ENCODE peak calls at places on chromosomes 3 and 15, in five cellular contexts. M is astrocyte of the spinal cord, F is uterus, C is tibial artery, O is breast epithelium. Z is an unnamed sample.

GRCh38 chr15:73822998-73823397 is 50.4 kb upstream of the TBC1D21 start:
- DNase-seq in M (peak), F (no peak), C (no peak), O (no peak), Z (no peak)

GRCh38 chr3:46399557-46399956 is 7.3 kb downstream of the CCR5AS start:
- DNase-seq in M (no peak), F (no peak), C (no peak), O (no peak), Z (no peak)

GRCh38 chr15:29616512-29616911 is 205.8 kb downstream of the TJP1 start:
- DNase-seq in M (no peak), F (no peak), C (no peak), O (no peak), Z (no peak)

GRCh38 chr15:40902605-40903561 is 8.6 kb downstream of the VPS18 start:
- DNase-seq in M (no peak), F (no peak), C (no peak), O (peak), Z (no peak)

GRCh38 chr15:78204351-78205309 is 29.7 kb downstream of the ACSBG1 start:
- DNase-seq in M (peak), F (no peak), C (no peak), O (peak), Z (no peak)

GRCh38 chr3:124786491-124787241 is 56.4 kb downstream of the UMPS start:
- DNase-seq in M (peak), F (no peak), C (no peak), O (no peak), Z (no peak)

GRCh38 chr3:125087768-125088391 is 32.1 kb upstream of the HEG1 start:
- DNase-seq in M (peak), F (no peak), C (no peak), O (no peak), Z (no peak)

GRCh38 chr3:112789787-112790186 is 56.9 kb downstream of the CD200R1L start:
- DNase-seq in M (no peak), F (no peak), C (no peak), O (no peak), Z (no peak)

GRCh38 chr3:120894285-120894684 is 13.7 kb upstream of the STXBP5L start:
- DNase-seq in M (peak), F (peak), C (no peak), O (no peak), Z (no peak)

GRCh38 chr3:143433787-143434378 is 314.3 kb downstream of the CHST2 start:
- DNase-seq in M (no peak), F (no peak), C (no peak), O (no peak), Z (peak)

GRCh38 chr15:78033864-78034263 is 43.6 kb downstream of the TBC1D2B start:
- DNase-seq in M (no peak), F (no peak), C (no peak), O (no peak), Z (peak)

GRCh38 chr3:11593318-11594034 is 50.2 kb downstream of the VGLL4 start:
- DNase-seq in M (no peak), F (no peak), C (no peak), O (no peak), Z (no peak)

GRCh38 chr3:130686833-130687232 is 59.8 kb downstream of the PIK3R4 start:
- DNase-seq in M (no peak), F (no peak), C (no peak), O (no peak), Z (no peak)

GRCh38 chr3:114071786-114072185 is 15.2 kb downstream of the QTRT2 start:
- DNase-seq in M (peak), F (no peak), C (no peak), O (no peak), Z (no peak)

GRCh38 chr3:127141921-127142730 is 50.8 kb upstream of the PRR23E start:
- DNase-seq in M (no peak), F (no peak), C (peak), O (no peak), Z (no peak)

GRCh38 chr3:46713898-46714552 is 3.6 kb downstream of the PRSS50 start:
- DNase-seq in M (no peak), F (no peak), C (peak), O (no peak), Z (peak)

GRCh38 chr3:182294256-182294655 is 499.0 kb upstream of the ATP11B start:
- DNase-seq in M (peak), F (no peak), C (no peak), O (no peak), Z (no peak)

GRCh38 chr3:157107037-157107436 is 52.9 kb downstream of the CCNL1 start:
- DNase-seq in M (no peak), F (no peak), C (no peak), O (no peak), Z (no peak)

GRCh38 chr3:13587442-13587841 is 38.5 kb downstream of the FBLN2 start:
- DNase-seq in M (no peak), F (no peak), C (no peak), O (no peak), Z (no peak)

GRCh38 chr3:53254810-53255359 is 937 bp downstream of the TKT start:
- DNase-seq in M (peak), F (peak), C (peak), O (peak), Z (peak)

GRCh38 chr15:92693922-92694331 is 38.4 kb upstream of the FAM174B start:
- DNase-seq in M (no peak), F (no peak), C (no peak), O (no peak), Z (peak)

GRCh38 chr3:30286811-30287210 is 319.6 kb upstream of the TGFBR2 start:
- DNase-seq in M (peak), F (no peak), C (no peak), O (no peak), Z (no peak)

GRCh38 chr15:70062321-70062956 is 35.3 kb downstream of the TLE3 start:
- DNase-seq in M (peak), F (peak), C (peak), O (peak), Z (no peak)

GRCh38 chr15:68796576-68796975 is 24.1 kb downstream of the ANP32A start:
- DNase-seq in M (no peak), F (no peak), C (no peak), O (no peak), Z (no peak)

GRCh38 chr15:68793776-68794175 is 26.9 kb downstream of the ANP32A start:
- DNase-seq in M (no peak), F (no peak), C (no peak), O (no peak), Z (no peak)

GRCh38 chr15:68794307-68794706 is 26.4 kb downstream of the ANP32A start:
- DNase-seq in M (no peak), F (no peak), C (no peak), O (no peak), Z (peak)

GRCh38 chr15:68794869-68795268 is 25.8 kb downstream of the ANP32A start:
- DNase-seq in M (no peak), F (no peak), C (no peak), O (no peak), Z (no peak)

DNA sequence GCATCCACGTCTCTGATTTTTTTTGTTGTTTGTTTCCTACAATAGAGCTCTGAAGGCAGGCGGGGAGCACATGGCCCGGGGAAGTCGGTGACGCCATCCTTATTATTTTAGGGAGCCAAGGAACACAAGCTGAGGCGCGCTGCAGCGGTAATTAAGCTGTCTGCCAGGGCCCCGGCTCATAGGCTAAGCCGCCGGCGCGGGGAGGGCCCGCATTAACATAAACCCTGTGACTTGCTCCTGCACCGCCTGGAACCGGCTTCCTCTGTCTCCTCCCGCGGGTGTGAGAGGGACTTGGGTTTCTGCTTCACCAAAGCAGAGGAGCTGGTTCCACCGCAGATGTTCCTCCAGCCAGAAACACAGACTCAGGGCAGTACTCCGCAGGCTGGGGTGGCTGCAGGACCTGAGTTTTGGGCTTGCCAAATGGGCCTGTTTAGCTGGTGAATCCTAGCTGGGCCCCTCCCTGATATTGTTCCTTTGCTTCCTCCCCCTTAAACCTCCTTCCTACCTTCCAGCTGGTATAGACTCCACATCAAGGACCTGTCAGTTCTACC is 25.3 kb downstream of the ANP32A start:
- DNase-seq in M (peak), F (peak), C (peak), O (peak), Z (peak)
- H3K4me3 ChIP-seq in M (no peak), F (peak), C (peak), O (no peak), Z (peak)

GRCh38 chr15:101251830-101252820 is at the start of gene CHSY1:
- DNase-seq in M (peak), F (peak), C (peak), O (peak), Z (peak)
- H3K4me3 ChIP-seq in M (peak), F (peak), C (peak), O (peak), Z (peak)

DNA sequence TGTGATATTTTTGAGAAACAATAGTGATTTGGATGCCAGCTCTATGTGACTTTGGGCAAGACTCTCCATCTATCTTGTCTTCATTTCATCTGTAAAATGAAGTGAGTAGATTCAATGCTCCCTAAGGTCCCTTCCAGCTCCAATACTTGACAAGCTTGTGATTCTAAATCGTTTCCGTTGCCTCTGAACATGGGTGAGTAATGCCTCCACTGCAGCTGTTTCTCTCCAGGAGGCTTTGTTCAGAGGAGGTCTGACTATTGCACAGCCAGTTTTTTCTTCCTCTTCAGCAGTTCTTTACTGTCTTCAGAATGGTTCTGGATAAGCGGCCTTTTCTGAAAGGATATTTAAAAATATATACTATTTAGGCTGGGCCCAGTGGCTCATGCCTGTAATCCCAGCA is 14.8 kb upstream of the TMOD3 start:
- DNase-seq in M (peak), F (no peak), C (no peak), O (no peak), Z (no peak)
- H3K4me3 ChIP-seq in M (no peak), F (no peak), C (no peak), O (no peak), Z (no peak)

GRCh38 chr3:188947983-188948657 is 223.7 kb upstream of the TPRG1 start:
- DNase-seq in M (peak), F (peak), C (peak), O (peak), Z (no peak)
- H3K4me3 ChIP-seq in M (peak), F (peak), C (peak), O (peak), Z (no peak)

GRCh38 chr3:36943601-36944000 is 1.3 kb downstream of the TRANK1 start:
- DNase-seq in M (no peak), F (no peak), C (no peak), O (no peak), Z (no peak)
- H3K4me3 ChIP-seq in M (peak), F (peak), C (peak), O (peak), Z (no peak)

GRCh38 chr15:91102546-91103330 is 2.7 kb downstream of the SV2B start:
- DNase-seq in M (no peak), F (no peak), C (no peak), O (no peak), Z (no peak)
- H3K4me3 ChIP-seq in M (no peak), F (no peak), C (no peak), O (no peak), Z (no peak)

GRCh38 chr3:149706905-149707304 is 45.4 kb downstream of the COMMD2 start:
- DNase-seq in M (no peak), F (peak), C (no peak), O (no peak), Z (no peak)

GRCh38 chr3:149702691-149703426 is 45.0 kb upstream of the WWTR1 start:
- DNase-seq in M (peak), F (peak), C (no peak), O (no peak), Z (peak)

GRCh38 chr3:149701977-149702350 is 44.1 kb upstream of the WWTR1 start:
- DNase-seq in M (no peak), F (no peak), C (no peak), O (no peak), Z (peak)

GRCh38 chr3:149703474-149703873 is 45.6 kb upstream of the WWTR1 start:
- DNase-seq in M (no peak), F (peak), C (no peak), O (no peak), Z (no peak)

DNA sequence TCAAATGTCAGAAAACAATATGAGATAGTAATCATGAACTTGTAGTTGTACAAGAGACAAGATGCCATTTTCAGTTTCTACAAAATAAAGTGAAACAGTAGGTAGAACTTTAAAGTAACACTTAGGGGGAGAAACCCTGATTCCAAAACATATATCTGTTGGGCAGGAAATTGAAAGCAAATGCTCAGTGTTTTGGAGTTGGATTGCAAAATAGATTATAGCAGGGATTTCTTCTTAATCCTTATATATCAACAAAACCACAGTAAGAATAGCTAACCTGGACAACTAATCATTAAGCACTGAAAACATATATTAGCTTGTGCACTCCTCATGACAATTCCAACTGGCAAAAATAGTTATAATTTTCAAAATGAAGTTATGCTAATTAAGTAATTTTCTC is 46.9 kb downstream of the COMMD2 start:
- DNase-seq in M (no peak), F (no peak), C (no peak), O (no peak), Z (no peak)
- H3K4me3 ChIP-seq in M (no peak), F (no peak), C (no peak), O (no peak), Z (no peak)

DNA sequence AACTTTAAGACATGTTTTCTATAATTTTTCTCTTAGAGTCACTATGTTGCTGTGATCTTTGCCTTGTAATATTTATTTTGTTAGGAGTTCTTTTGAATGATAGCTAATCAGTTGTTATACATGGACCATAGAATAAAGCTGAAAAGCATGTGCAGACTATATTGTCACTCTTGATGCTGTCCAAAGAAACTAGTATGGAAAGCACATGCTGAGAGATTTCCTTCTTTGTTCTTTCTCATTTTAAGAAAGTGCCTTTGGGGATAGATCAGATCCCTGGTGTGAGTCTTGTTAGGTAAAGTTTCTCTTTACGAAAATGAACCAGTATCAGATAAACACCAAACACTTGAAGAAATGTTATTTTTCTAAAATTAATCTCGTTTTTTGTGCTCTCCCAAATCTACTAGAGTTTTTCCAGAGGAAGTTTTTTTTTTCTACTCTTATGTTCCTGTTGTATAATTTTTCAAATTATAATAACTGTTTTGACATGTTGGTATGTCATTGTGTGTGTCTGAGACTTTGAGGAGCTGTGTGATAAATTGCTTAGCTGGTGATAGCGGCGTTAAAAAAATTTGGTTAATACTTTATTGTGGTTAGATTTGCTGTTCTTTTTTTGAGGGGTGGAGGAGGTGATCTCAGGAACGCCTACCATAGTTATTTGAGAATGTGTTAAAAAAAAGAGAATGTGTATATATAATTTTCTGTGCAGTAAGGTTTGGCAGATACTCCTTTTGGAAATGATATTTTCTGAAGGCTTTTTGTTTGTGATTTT is 2.2 kb downstream of the PIAS1 start:
- DNase-seq in M (no peak), F (no peak), C (no peak), O (no peak), Z (no peak)
- H3K4me3 ChIP-seq in M (no peak), F (peak), C (peak), O (peak), Z (peak)